ENCODE peak calls at places on chromosomes 11 and 22, in five cellular contexts. W is left ventricle myocardium inferior, B is natural killer cell, S is body of pancreas, J is astrocyte of the spinal cord. G is an unnamed sample.
A peak's percentile ranks its signal among the peaks of the same experiment; 100 is the strongest.

GRCh38 chr22:20440637-20441591 is 3.3 kb upstream of the SCARF2 start:
- DNase-seq in W (no peak), B (no peak), S (no peak), J (no peak), G (no peak)

GRCh38 chr22:39469681-39470461 is 13.1 kb downstream of the MGAT3 start:
- DNase-seq in B (no peak), J (no peak), W (no peak), S (no peak), G (no peak)

GRCh38 chr22:17350292-17350691 is 19.0 kb upstream of the CECR2 start:
- DNase-seq in B (no peak), W (no peak), S (no peak), J (no peak), G (no peak)

GRCh38 chr11:120170741-120171261 is 32.9 kb upstream of the TRIM29 start:
- DNase-seq in B (no peak), J (no peak), W (no peak), S (no peak), G (no peak)

GRCh38 chr11:97332271-97332670 is 942.5 kb downstream of the JRKL start:
- DNase-seq in S (no peak), W (no peak), B (no peak), J (no peak), G (no peak)

GRCh38 chr11:2555891-2556290 is 111.1 kb downstream of the KCNQ1 start:
- DNase-seq in J (no peak), B (no peak), W (no peak), S (no peak), G (no peak)

GRCh38 chr11:93519179-93519578 is 24.0 kb downstream of the SMCO4 start:
- DNase-seq in J (no peak), B (no peak), W (no peak), S (no peak), G (no peak)

GRCh38 chr11:111461460-111462240 is 50.5 kb downstream of the BTG4 start:
- DNase-seq in S (no peak), B (no peak), J (no peak), W (no peak), G (no peak)

GRCh38 chr11:8910662-8911039 is 338 bp upstream of the AKIP1 start:
- DNase-seq in J (no peak), W (no peak), B (no peak), S (no peak), G (no peak)

GRCh38 chr11:35227551-35228341 is 88.8 kb downstream of the CD44 start:
- DNase-seq in J (no peak), B (no peak), W (no peak), S (no peak), G (peak; percentile 28)

GRCh38 chr11:118076754-118077281 is at the start of gene TMPRSS4:
- DNase-seq in W (no peak), J (no peak), B (no peak), S (peak; percentile 27), G (no peak)

GRCh38 chr11:123760894-123761293 is 6.6 kb upstream of the OR6X1 start:
- DNase-seq in S (no peak), W (no peak), B (no peak), J (no peak), G (no peak)

GRCh38 chr11:55942785-55943392 is 6.7 kb upstream of the OR5I1 start:
- DNase-seq in B (no peak), W (no peak), J (peak; percentile 1), S (no peak), G (peak; percentile 51)

GRCh38 chr11:126135182-126136176 is 72.8 kb upstream of the CDON start:
- DNase-seq in S (no peak), J (no peak), W (no peak), B (no peak), G (no peak)

GRCh38 chr11:27216268-27217149 is 146.5 kb downstream of the CCDC34 start:
- DNase-seq in J (peak; percentile 54), S (peak; percentile 64), B (no peak), W (peak; percentile 81), G (peak; percentile 90)

GRCh38 chr11:12807621-12808020 is 133.4 kb downstream of the TEAD1 start:
- DNase-seq in W (no peak), S (no peak), B (no peak), J (no peak), G (no peak)

GRCh38 chr11:120706257-120706656 is 194.7 kb downstream of the GRIK4 start:
- DNase-seq in S (no peak), B (no peak), J (no peak), W (no peak), G (no peak)

GRCh38 chr11:69060005-69060404 is 11.3 kb downstream of the TPCN2 start:
- DNase-seq in S (no peak), J (no peak), W (no peak), B (no peak), G (no peak)

GRCh38 chr11:96241351-96241841 is 101.6 kb downstream of the MAML2 start:
- DNase-seq in J (no peak), S (no peak), B (no peak), W (no peak), G (no peak)

GRCh38 chr11:13535819-13536218 is 40.0 kb upstream of the PTH start:
- DNase-seq in S (no peak), W (no peak), B (no peak), J (no peak), G (peak; percentile 2)

GRCh38 chr22:41576877-41577276 is 12.8 kb downstream of the PMM1 start:
- DNase-seq in B (no peak), J (peak; percentile 53), W (peak; percentile 65), S (peak; percentile 57), G (peak; percentile 45)

DNA sequence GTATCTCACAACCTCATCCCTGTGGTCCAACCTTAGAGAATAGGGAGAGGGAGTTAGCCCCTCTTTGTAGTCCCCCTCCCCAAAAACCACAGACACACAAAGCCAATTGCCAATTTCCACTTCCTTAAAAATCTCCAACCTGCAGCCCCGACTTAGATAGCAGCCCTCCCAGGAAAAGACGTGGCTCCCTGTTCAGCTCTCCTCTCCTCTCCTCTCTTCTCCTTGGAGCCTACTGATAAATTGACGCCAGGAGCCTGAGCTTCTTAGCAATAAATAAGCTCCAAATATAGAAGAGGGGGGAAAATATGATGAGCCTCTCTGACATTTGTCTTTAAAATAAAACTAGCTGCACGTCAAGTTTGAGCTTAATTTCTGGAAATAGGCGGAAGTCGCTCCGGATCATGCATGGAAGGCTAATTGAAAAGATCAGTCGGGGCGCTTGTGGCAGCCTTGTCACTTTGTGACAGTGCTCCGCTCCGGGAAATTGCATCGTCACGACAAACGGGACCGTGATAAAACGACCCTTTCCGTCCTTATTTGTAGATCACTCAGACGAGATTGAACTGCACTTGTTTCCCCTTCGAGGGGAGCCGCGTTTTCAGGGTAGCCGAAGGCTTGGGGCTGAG is 7.2 kb downstream of the PAX6 start:
- DNase-seq in B (no peak), S (no peak), W (no peak), J (no peak), G (no peak)
- TF ChIP-seq CTCF in B (no peak), S (no peak), W (no peak), J (no peak), G (no peak)

DNA sequence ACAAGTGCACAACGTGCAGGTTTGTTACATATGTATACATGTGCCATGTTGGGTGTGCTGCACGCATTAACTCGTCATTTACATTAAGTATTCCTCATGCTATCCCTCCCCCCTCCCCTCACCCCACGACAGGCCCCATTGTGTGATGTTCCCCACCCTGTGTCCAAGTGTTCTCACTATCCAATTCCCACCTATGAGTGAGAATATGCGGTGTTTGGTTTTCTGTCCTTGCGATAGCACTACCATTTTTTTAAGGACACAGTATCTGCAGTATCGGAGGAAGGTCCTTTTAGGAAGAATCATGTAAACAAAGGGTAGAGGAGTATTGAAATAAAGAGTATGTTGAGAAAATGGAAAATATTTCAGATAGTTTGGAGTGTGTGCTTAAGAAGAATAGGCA is 25.9 kb downstream of the PDE3B start:
- DNase-seq in S (no peak), J (no peak), W (no peak), B (no peak), G (no peak)
- TF ChIP-seq CTCF in S (no peak), J (no peak), W (no peak), B (no peak), G (no peak)

GRCh38 chr22:35548762-35549106 is 8.1 kb downstream of the RASD2 start:
- DNase-seq in S (no peak), W (no peak), J (no peak), B (no peak), G (no peak)

GRCh38 chr22:35546886-35547285 is 6.3 kb downstream of the RASD2 start:
- DNase-seq in S (no peak), J (no peak), B (no peak), W (no peak), G (no peak)

GRCh38 chr22:35549338-35549737 is 8.7 kb downstream of the RASD2 start:
- DNase-seq in B (no peak), W (peak; percentile 68), J (no peak), S (no peak), G (no peak)

GRCh38 chr22:35544810-35545209 is 4.2 kb downstream of the RASD2 start:
- DNase-seq in J (no peak), S (no peak), B (no peak), W (no peak), G (no peak)

DNA sequence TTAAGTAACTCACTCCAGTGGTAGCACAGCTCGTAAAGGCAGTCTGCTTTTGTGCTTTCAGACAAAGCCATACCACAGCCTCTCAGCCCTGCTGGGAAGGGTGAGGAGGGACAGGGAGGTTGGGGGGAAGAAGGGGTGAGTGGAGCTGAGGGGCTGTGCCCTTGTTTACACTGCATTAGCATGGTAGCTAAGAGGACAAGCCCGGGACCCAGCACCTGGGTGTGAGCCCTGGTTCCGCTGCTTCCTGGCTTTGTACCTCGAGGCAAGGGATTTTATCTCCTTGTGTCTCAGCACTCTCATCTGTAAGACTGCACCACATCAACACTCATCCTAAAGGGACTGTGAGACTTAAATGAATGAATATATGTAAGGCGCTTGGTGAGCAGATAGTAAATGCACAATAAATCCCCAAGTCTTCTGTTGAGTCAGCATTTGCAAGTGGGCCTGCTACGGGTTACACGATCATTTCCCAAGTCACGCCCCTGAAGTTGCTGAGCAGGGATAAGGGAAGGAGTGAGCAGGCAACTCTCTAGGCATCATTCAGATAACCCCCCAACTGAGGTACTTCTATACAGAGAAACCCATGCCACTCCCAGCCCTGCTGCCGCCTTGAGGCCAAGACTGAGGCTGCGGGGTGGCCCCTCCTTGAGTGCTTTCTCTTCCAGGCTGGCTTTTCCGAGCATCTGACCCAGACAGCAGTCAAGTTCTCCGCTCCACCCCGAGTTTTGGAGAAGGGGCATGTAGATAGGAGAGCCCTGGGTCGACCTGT is 7.5 kb downstream of the RASD2 start:
- DNase-seq in J (no peak), W (no peak), B (no peak), S (no peak), G (no peak)
- TF ChIP-seq CTCF in J (peak; percentile 35), W (no peak), B (no peak), S (no peak), G (peak; percentile 25)

GRCh38 chr22:46027219-46028068 is 50.5 kb upstream of the WNT7B start:
- DNase-seq in B (no peak), W (peak; percentile 74), J (no peak), S (peak; percentile 83), G (no peak)
- TF ChIP-seq CTCF in B (no peak), W (peak; percentile 52), J (no peak), S (no peak), G (no peak)